ENCODE peak calls at places on chromosomes 3 and 15, in seven cellular contexts. One of them, this sample, is unnamed.

GRCh38 chr15:81400640-81401236 is 26.7 kb upstream of the TMC3 start:
- DNase-seq in stomach: no peak
- DNase-seq in Panc1: peak; percentile 61
- DNase-seq in GM23338: peak; percentile 78
- DNase-seq in GM23248: peak; percentile 62
- DNase-seq in fibroblast of lung: peak; percentile 46
- DNase-seq in CD8-positive, alpha-beta memory T cell: peak; percentile 20
- DNase-seq in this sample: no peak

GRCh38 chr15:49492834-49493233 is 69.8 kb downstream of the FGF7 start:
- DNase-seq in GM23248: peak; percentile 92
- DNase-seq in fibroblast of lung: peak; percentile 28
- DNase-seq in CD8-positive, alpha-beta memory T cell: no peak
- DNase-seq in GM23338: no peak
- DNase-seq in stomach: no peak
- DNase-seq in Panc1: no peak
- DNase-seq in this sample: no peak

GRCh38 chr3:141231923-141232861 is 567 bp downstream of the PXYLP1 start:
- DNase-seq in Panc1: no peak
- DNase-seq in fibroblast of lung: peak; percentile 5
- DNase-seq in GM23338: peak; percentile 76
- DNase-seq in stomach: peak; percentile 66
- DNase-seq in CD8-positive, alpha-beta memory T cell: peak; percentile 7
- DNase-seq in GM23248: peak; percentile 45
- DNase-seq in this sample: peak; percentile 63

GRCh38 chr3:38604246-38604645 is 45.2 kb downstream of the SCN5A start:
- DNase-seq in stomach: no peak
- DNase-seq in GM23338: no peak
- DNase-seq in fibroblast of lung: no peak
- DNase-seq in CD8-positive, alpha-beta memory T cell: no peak
- DNase-seq in GM23248: no peak
- DNase-seq in Panc1: no peak
- DNase-seq in this sample: peak; percentile 23

GRCh38 chr15:52652286-52652685 is 26.9 kb downstream of the ATOSA start:
- DNase-seq in Panc1: no peak
- DNase-seq in GM23248: no peak
- DNase-seq in GM23338: no peak
- DNase-seq in stomach: no peak
- DNase-seq in fibroblast of lung: no peak
- DNase-seq in CD8-positive, alpha-beta memory T cell: no peak
- DNase-seq in this sample: no peak

GRCh38 chr3:46880884-46881818 is 3.6 kb downstream of the PTH1R start:
- DNase-seq in fibroblast of lung: no peak
- DNase-seq in GM23248: no peak
- DNase-seq in Panc1: no peak
- DNase-seq in CD8-positive, alpha-beta memory T cell: no peak
- DNase-seq in stomach: no peak
- DNase-seq in GM23338: peak; percentile 72
- DNase-seq in this sample: no peak

GRCh38 chr3:4721511-4721911 is 228.4 kb downstream of the ITPR1 start:
- DNase-seq in CD8-positive, alpha-beta memory T cell: no peak
- DNase-seq in Panc1: no peak
- DNase-seq in fibroblast of lung: peak; percentile 99
- DNase-seq in GM23248: peak; percentile 89
- DNase-seq in stomach: no peak
- DNase-seq in GM23338: no peak
- DNase-seq in this sample: no peak

GRCh38 chr3:62332771-62333381 is 40.5 kb downstream of the FEZF2 start:
- DNase-seq in stomach: no peak
- DNase-seq in CD8-positive, alpha-beta memory T cell: no peak
- DNase-seq in Panc1: no peak
- DNase-seq in GM23338: peak; percentile 57
- DNase-seq in GM23248: peak; percentile 65
- DNase-seq in fibroblast of lung: peak; percentile 9
- DNase-seq in this sample: no peak

GRCh38 chr3:99915911-99916310 is 98.2 kb downstream of the CMSS1 start:
- DNase-seq in stomach: no peak
- DNase-seq in GM23248: no peak
- DNase-seq in GM23338: no peak
- DNase-seq in CD8-positive, alpha-beta memory T cell: no peak
- DNase-seq in fibroblast of lung: no peak
- DNase-seq in Panc1: no peak
- DNase-seq in this sample: no peak

GRCh38 chr3:25604107-25604805 is 60.5 kb downstream of the TOP2B start:
- DNase-seq in Panc1: no peak
- DNase-seq in GM23248: peak; percentile 89
- DNase-seq in GM23338: no peak
- DNase-seq in stomach: no peak
- DNase-seq in CD8-positive, alpha-beta memory T cell: no peak
- DNase-seq in fibroblast of lung: peak; percentile 97
- DNase-seq in this sample: no peak

GRCh38 chr3:100368421-100368820 is 32.5 kb downstream of the TOMM70 start:
- DNase-seq in Panc1: no peak
- DNase-seq in GM23338: no peak
- DNase-seq in fibroblast of lung: no peak
- DNase-seq in CD8-positive, alpha-beta memory T cell: no peak
- DNase-seq in GM23248: no peak
- DNase-seq in stomach: no peak
- DNase-seq in this sample: no peak

GRCh38 chr3:184345678-184346144 is 8.3 kb downstream of the FAM131A start:
- DNase-seq in Panc1: no peak
- DNase-seq in GM23248: peak; percentile 90
- DNase-seq in fibroblast of lung: peak; percentile 49
- DNase-seq in GM23338: peak; percentile 94
- DNase-seq in stomach: peak; percentile 66
- DNase-seq in CD8-positive, alpha-beta memory T cell: no peak
- DNase-seq in this sample: peak; percentile 74

GRCh38 chr15:31434418-31435255 is 108.0 kb downstream of the KLF13 start:
- DNase-seq in GM23338: peak; percentile 11
- DNase-seq in CD8-positive, alpha-beta memory T cell: peak; percentile 83
- DNase-seq in Panc1: no peak
- DNase-seq in fibroblast of lung: peak; percentile 90
- DNase-seq in GM23248: peak; percentile 98
- DNase-seq in stomach: peak; percentile 63
- DNase-seq in this sample: peak; percentile 49

GRCh38 chr3:124553178-124553577 is 177.1 kb upstream of the UMPS start:
- DNase-seq in GM23248: no peak
- DNase-seq in CD8-positive, alpha-beta memory T cell: no peak
- DNase-seq in Panc1: no peak
- DNase-seq in stomach: no peak
- DNase-seq in GM23338: no peak
- DNase-seq in fibroblast of lung: no peak
- DNase-seq in this sample: no peak
- H3K4me3 ChIP-seq in GM23248: no peak overlapping the region
- H3K4me3 ChIP-seq in CD8-positive, alpha-beta memory T cell: no peak overlapping the region
- H3K4me3 ChIP-seq in Panc1: no peak overlapping the region
- H3K4me3 ChIP-seq in stomach: no peak overlapping the region
- H3K4me3 ChIP-seq in GM23338: no peak overlapping the region
- H3K4me3 ChIP-seq in fibroblast of lung: no peak overlapping the region
- H3K4me3 ChIP-seq in this sample: no peak overlapping the region

DNA sequence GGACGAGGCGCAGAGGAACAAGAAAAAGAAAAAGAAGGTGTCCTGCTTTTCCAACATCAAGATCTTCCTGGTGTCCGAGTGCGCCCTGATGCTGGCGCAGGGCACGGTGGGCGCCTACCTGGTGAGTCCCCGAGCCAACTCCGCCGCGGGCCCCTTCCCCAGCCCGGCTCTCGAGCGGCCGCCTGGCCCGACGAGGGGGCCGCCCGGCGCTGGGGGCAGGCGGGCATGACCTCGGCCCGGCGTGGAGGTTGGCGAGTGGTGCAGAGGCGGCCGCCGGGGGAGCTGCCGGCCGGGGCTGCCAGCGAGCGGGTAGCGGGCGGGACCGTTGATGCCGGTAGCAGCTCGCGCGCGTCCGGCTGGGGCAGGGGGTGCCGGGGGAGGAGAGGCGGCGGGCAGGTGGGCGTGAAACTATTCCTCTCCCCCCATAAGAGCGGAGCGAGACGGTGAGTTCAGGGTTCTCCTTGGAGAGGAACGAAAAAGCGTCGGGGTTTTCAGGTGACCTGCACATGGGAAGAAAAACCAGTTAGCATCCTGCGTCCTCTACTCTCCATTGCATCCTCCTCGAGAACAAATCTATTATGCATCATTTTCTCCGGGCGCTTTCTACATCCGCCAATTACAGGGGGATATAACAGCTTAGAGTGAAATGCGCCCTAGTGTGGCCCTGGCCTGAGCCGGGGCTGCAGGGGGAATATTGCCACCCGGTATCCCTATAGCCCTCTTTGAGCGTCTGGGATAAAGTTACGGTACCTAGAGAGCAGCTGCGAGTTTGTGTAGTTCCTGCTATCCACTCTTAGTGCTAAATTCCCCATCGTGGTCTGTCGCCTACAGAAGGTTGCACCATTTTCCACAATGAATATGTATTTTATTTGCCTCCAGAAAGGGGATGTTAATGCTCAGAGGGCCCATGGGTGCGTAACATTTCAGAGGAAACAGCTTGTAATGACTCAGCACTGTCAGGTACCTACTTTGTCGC is 748 bp downstream of the SLCO3A1 start:
- DNase-seq in stomach: peak; percentile 42
- DNase-seq in GM23338: peak; percentile 60
- DNase-seq in GM23248: peak; percentile 73
- DNase-seq in CD8-positive, alpha-beta memory T cell: peak; percentile 45
- DNase-seq in fibroblast of lung: peak; percentile 16
- DNase-seq in Panc1: no peak
- DNase-seq in this sample: peak; percentile 55
- H3K27ac ChIP-seq in stomach: peak overlapping the region; percentile 87
- H3K27ac ChIP-seq in GM23338: no peak overlapping the region
- H3K27ac ChIP-seq in GM23248: no peak overlapping the region
- H3K27ac ChIP-seq in CD8-positive, alpha-beta memory T cell: peak overlapping the region; percentile 34
- H3K27ac ChIP-seq in fibroblast of lung: no peak overlapping the region
- H3K27ac ChIP-seq in Panc1: peak overlapping the region; percentile 29
- H3K27ac ChIP-seq in this sample: peak overlapping the region; percentile 86

GRCh38 chr3:133627789-133628188 is 34.0 kb downstream of the TOPBP1 start:
- DNase-seq in stomach: no peak
- DNase-seq in fibroblast of lung: no peak
- DNase-seq in CD8-positive, alpha-beta memory T cell: no peak
- DNase-seq in GM23338: no peak
- DNase-seq in GM23248: no peak
- DNase-seq in Panc1: no peak
- DNase-seq in this sample: no peak

GRCh38 chr3:133629146-133629545 is 32.6 kb downstream of the TOPBP1 start:
- DNase-seq in stomach: no peak
- DNase-seq in Panc1: no peak
- DNase-seq in CD8-positive, alpha-beta memory T cell: no peak
- DNase-seq in fibroblast of lung: no peak
- DNase-seq in GM23248: no peak
- DNase-seq in GM23338: no peak
- DNase-seq in this sample: no peak

GRCh38 chr3:133633439-133633838 is 28.3 kb downstream of the TOPBP1 start:
- DNase-seq in Panc1: no peak
- DNase-seq in fibroblast of lung: no peak
- DNase-seq in stomach: no peak
- DNase-seq in GM23248: no peak
- DNase-seq in CD8-positive, alpha-beta memory T cell: no peak
- DNase-seq in GM23338: no peak
- DNase-seq in this sample: no peak
- H3K36me3 ChIP-seq in Panc1: peaks cover 28% of the 10 kb centered on the region
- H3K36me3 ChIP-seq in fibroblast of lung: peaks cover 6% of the 10 kb centered on the region
- H3K36me3 ChIP-seq in stomach: peaks cover 90% of the 10 kb centered on the region
- H3K36me3 ChIP-seq in GM23248: peaks cover 38% of the 10 kb centered on the region
- H3K36me3 ChIP-seq in CD8-positive, alpha-beta memory T cell: peaks cover 8% of the 10 kb centered on the region
- H3K36me3 ChIP-seq in GM23338: peaks cover 20% of the 10 kb centered on the region
- H3K36me3 ChIP-seq in this sample: peaks cover 6% of the 10 kb centered on the region

GRCh38 chr3:16061491-16061890 is 113.0 kb upstream of the GALNT15 start:
- DNase-seq in CD8-positive, alpha-beta memory T cell: no peak
- DNase-seq in stomach: no peak
- DNase-seq in GM23248: peak; percentile 42
- DNase-seq in fibroblast of lung: no peak
- DNase-seq in Panc1: no peak
- DNase-seq in GM23338: no peak
- DNase-seq in this sample: no peak
- H3K4me3 ChIP-seq in CD8-positive, alpha-beta memory T cell: no peak overlapping the region
- H3K4me3 ChIP-seq in stomach: no peak overlapping the region
- H3K4me3 ChIP-seq in GM23248: peak overlapping the region; percentile 24
- H3K4me3 ChIP-seq in fibroblast of lung: no peak overlapping the region
- H3K4me3 ChIP-seq in Panc1: no peak overlapping the region
- H3K4me3 ChIP-seq in GM23338: no peak overlapping the region
- H3K4me3 ChIP-seq in this sample: no peak overlapping the region

DNA sequence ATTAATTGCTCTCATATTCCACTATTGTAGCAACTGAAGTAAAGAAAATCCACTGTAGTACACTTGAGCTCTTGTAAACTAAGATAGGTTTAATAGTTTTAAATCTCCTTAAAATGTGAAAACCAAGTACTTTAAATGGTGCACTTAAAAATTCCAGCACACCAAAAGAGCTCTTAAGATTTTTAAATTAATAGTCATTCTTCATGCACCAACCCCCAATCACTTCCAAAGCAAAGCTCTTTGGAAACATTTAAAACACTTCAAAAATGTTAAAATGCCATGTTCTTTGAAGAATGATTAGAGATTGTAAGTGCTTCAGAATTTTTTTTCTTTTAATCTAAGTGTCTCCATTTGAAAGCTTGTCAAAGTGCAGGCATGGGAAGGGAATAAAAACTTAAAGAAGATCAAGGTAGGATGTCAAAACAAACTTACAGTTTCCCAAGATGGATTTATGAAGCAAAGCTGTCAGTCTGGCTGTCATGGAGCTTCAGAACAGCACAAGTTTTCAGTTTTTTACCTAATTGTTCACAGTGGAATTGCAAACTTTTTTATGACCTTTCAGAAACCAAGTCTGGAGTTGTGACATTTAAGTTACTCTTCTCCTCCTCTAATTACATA is 84.3 kb downstream of the ARPP21 start:
- DNase-seq in CD8-positive, alpha-beta memory T cell: no peak
- DNase-seq in GM23338: no peak
- DNase-seq in stomach: no peak
- DNase-seq in fibroblast of lung: peak; percentile 2
- DNase-seq in Panc1: no peak
- DNase-seq in GM23248: no peak
- DNase-seq in this sample: no peak
- H3K27ac ChIP-seq in CD8-positive, alpha-beta memory T cell: no peak overlapping the region
- H3K27ac ChIP-seq in GM23338: no peak overlapping the region
- H3K27ac ChIP-seq in stomach: no peak overlapping the region
- H3K27ac ChIP-seq in fibroblast of lung: no peak overlapping the region
- H3K27ac ChIP-seq in Panc1: no peak overlapping the region
- H3K27ac ChIP-seq in GM23248: no peak overlapping the region
- H3K27ac ChIP-seq in this sample: no peak overlapping the region

GRCh38 chr3:37039447-37039846 is 46.1 kb downstream of the MLH1 start:
- DNase-seq in GM23248: no peak
- DNase-seq in fibroblast of lung: no peak
- DNase-seq in CD8-positive, alpha-beta memory T cell: no peak
- DNase-seq in GM23338: no peak
- DNase-seq in stomach: no peak
- DNase-seq in Panc1: no peak
- DNase-seq in this sample: no peak
- H3K36me3 ChIP-seq in GM23248: peaks cover 39% of the 10 kb centered on the region
- H3K36me3 ChIP-seq in fibroblast of lung: peaks cover 6% of the 10 kb centered on the region
- H3K36me3 ChIP-seq in CD8-positive, alpha-beta memory T cell: peaks cover 25% of the 10 kb centered on the region
- H3K36me3 ChIP-seq in GM23338: peaks cover 32% of the 10 kb centered on the region
- H3K36me3 ChIP-seq in stomach: peaks cover 68% of the 10 kb centered on the region
- H3K36me3 ChIP-seq in Panc1: peaks cover 3% of the 10 kb centered on the region
- H3K36me3 ChIP-seq in this sample: no peaks in the 10 kb centered on the region

DNA sequence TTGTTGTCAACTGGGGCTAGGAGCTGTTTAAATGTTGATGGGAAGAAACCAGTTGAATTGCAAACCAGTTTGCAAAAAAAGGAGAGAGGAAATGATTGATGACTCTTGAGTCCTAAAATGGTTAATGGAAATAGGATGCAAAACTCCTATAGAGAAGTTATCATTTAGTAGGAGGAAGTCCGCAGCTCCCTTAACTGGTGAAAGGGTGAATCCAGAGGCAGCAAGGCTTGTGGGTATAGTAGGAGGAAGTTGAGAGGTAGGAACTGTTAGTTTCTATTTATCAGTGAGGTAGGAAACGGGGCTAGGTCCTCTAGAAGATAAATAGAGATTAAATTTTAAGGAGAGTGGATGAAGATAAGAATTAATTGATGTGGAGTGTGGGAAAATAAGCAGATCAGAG is 15.4 kb downstream of the IREB2 start:
- DNase-seq in CD8-positive, alpha-beta memory T cell: no peak
- DNase-seq in stomach: no peak
- DNase-seq in fibroblast of lung: no peak
- DNase-seq in Panc1: no peak
- DNase-seq in GM23338: no peak
- DNase-seq in GM23248: no peak
- DNase-seq in this sample: no peak
- H3K4me3 ChIP-seq in CD8-positive, alpha-beta memory T cell: no peak overlapping the region
- H3K4me3 ChIP-seq in stomach: no peak overlapping the region
- H3K4me3 ChIP-seq in fibroblast of lung: no peak overlapping the region
- H3K4me3 ChIP-seq in Panc1: no peak overlapping the region
- H3K4me3 ChIP-seq in GM23338: no peak overlapping the region
- H3K4me3 ChIP-seq in GM23248: no peak overlapping the region
- H3K4me3 ChIP-seq in this sample: no peak overlapping the region

This sample was measured in right lobe of liver.